ENCODE peak calls at places on chromosomes 3 and 15, in nine cellular contexts. E is natural killer cell, V is A172, W is body of pancreas, S is amygdala, M is heart left ventricle, Q is HCT116, X is pons, G is fibroblast of pulmonary artery. Y is an unnamed sample.

GRCh38 chr15:43329222-43329959 is 982 bp downstream of the LCMT2 start:
- DNase-seq in E (no peak), V (no peak), W (no peak), S (peak), M (peak), Q (no peak), X (peak), G (no peak), Y (peak)

GRCh38 chr3:44554626-44555592 is at the start of gene ZKSCAN7:
- DNase-seq in E (peak), V (no peak), W (peak), S (peak), M (peak), Q (no peak), X (peak), G (peak), Y (peak)

GRCh38 chr15:80152896-80153876 is at the start of gene FAH:
- DNase-seq in E (peak), V (peak), W (peak), S (no peak), M (peak), Q (no peak), X (no peak), G (peak), Y (peak)

GRCh38 chr3:104519968-104520655 is 846.6 kb upstream of the ALCAM start:
- DNase-seq in E (no peak), V (no peak), W (no peak), S (no peak), M (no peak), Q (no peak), X (peak), G (peak), Y (no peak)

GRCh38 chr15:72070817-72071447 is 47.0 kb downstream of the MYO9A start:
- DNase-seq in E (no peak), V (no peak), W (no peak), S (no peak), M (no peak), Q (no peak), X (no peak), G (no peak), Y (no peak)

GRCh38 chr3:128170866-128171516 is 17.7 kb downstream of the EEFSEC start:
- DNase-seq in E (no peak), V (peak), W (peak), S (peak), M (no peak), Q (peak), X (peak), G (peak), Y (no peak)

GRCh38 chr3:130276203-130276803 is 69.2 kb upstream of the COL6A5 start:
- DNase-seq in E (no peak), V (peak), W (peak), S (no peak), M (no peak), Q (peak), X (peak), G (peak), Y (no peak)

GRCh38 chr15:51234181-51234927 is 104.0 kb downstream of the CYP19A1 start:
- DNase-seq in E (no peak), V (no peak), W (no peak), S (no peak), M (no peak), Q (no peak), X (no peak), G (no peak), Y (no peak)

GRCh38 chr15:90063733-90064247 is 38.5 kb downstream of the IDH2 start:
- DNase-seq in E (no peak), V (no peak), W (peak), S (peak), M (peak), Q (no peak), X (peak), G (no peak), Y (no peak)

GRCh38 chr15:48928877-48929538 is 34.7 kb downstream of the SHC4 start:
- DNase-seq in E (no peak), V (peak), W (no peak), S (no peak), M (no peak), Q (no peak), X (no peak), G (no peak), Y (no peak)

GRCh38 chr3:59839283-59839682 is 789.5 kb upstream of the CFAP20DC start:
- DNase-seq in E (no peak), V (no peak), W (no peak), S (no peak), M (no peak), Q (no peak), X (no peak), G (peak), Y (no peak)

Y was measured in activated T-cell treated with anti-CD3 and anti-CD28 coated beads, Interleukin-2, amount 50 U/mL, for 24 hours.